ENCODE peak calls at places on chromosome 22, in five cellular contexts. H is astrocyte of the cerebellum, L is endothelial cell of umbilical vein, W is epithelial cell of esophagus, A is HFF-Myc. E is an unnamed sample.

GRCh38 chr22:27750866-27751265 is 50.7 kb downstream of the MN1 start:
- DNase-seq in W (no peak), A (no peak), L (no peak), H (no peak), E (no peak)

GRCh38 chr22:43356881-43357280 is 13.7 kb upstream of the SCUBE1 start:
- DNase-seq in L (no peak), A (no peak), H (no peak), W (no peak), E (no peak)

GRCh38 chr22:28297504-28297903 is 378.4 kb upstream of the PITPNB start:
- DNase-seq in L (no peak), A (no peak), W (no peak), H (no peak), E (no peak)

GRCh38 chr22:31956360-31956759 is 12.0 kb downstream of the YWHAH start:
- DNase-seq in L (no peak), W (no peak), H (no peak), A (no peak), E (no peak)

GRCh38 chr22:40476341-40476740 is 105.9 kb downstream of the SGSM3 start:
- DNase-seq in A (no peak), W (no peak), H (no peak), L (no peak), E (no peak)

GRCh38 chr22:30606455-30607299 is at the start of gene TCN2:
- DNase-seq in A (peak), L (peak), H (peak), W (peak), E (peak)

GRCh38 chr22:30649430-30650007 is 13.9 kb downstream of the SLC35E4 start:
- DNase-seq in W (peak), L (peak), A (peak), H (no peak), E (no peak)

GRCh38 chr22:47163876-47164513 is 401.5 kb downstream of the TBC1D22A start:
- DNase-seq in H (no peak), L (no peak), W (no peak), A (no peak), E (no peak)

GRCh38 chr22:32926600-32926999 is 125.1 kb downstream of the TIMP3 start:
- DNase-seq in L (no peak), H (no peak), A (peak), W (peak), E (no peak)

GRCh38 chr22:46652930-46653331 is 32.7 kb downstream of the GRAMD4 start:
- DNase-seq in H (no peak), L (no peak), A (no peak), W (no peak), E (no peak)

GRCh38 chr22:46058591-46059519 is 81.9 kb upstream of the WNT7B start:
- DNase-seq in H (no peak), A (no peak), L (no peak), W (no peak), E (no peak)

GRCh38 chr22:40482391-40482790 is 112.0 kb downstream of the SGSM3 start:
- DNase-seq in W (peak), A (no peak), H (no peak), L (no peak), E (no peak)

GRCh38 chr22:33919591-33920501 is at the start of gene LARGE1:
- DNase-seq in A (no peak), H (no peak), W (peak), L (no peak), E (no peak)

GRCh38 chr22:46585340-46586122 is 34.7 kb upstream of the GRAMD4 start:
- DNase-seq in W (no peak), A (no peak), H (no peak), L (no peak), E (no peak)

GRCh38 chr22:46613606-46613997 is 6.6 kb upstream of the GRAMD4 start:
- DNase-seq in A (no peak), H (no peak), W (no peak), L (peak), E (no peak)

DNA sequence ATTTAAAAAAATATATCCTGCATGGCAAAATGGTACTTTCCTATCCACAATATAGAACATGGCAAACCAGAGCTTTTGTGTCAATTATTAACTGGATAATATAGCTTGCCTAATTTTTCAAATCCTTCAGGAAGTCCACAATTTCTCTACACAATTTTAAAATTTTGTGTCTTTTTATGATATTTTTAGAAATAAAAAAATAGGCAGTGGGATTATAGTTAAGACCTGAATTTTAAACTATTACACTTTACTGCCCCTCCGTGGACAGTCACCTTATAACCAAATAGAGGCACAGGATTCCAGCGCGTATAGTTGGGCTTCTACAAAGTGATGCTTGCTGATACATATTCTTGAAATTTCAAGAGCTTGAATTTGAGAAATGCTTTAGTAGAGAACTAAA is 2.1 kb upstream of the DMC1 start:
- DNase-seq in L (peak), W (peak), H (peak), A (no peak), E (peak)
- TF ChIP-seq CTCF in L (peak), W (peak), H (peak), A (peak), E (peak)

DNA sequence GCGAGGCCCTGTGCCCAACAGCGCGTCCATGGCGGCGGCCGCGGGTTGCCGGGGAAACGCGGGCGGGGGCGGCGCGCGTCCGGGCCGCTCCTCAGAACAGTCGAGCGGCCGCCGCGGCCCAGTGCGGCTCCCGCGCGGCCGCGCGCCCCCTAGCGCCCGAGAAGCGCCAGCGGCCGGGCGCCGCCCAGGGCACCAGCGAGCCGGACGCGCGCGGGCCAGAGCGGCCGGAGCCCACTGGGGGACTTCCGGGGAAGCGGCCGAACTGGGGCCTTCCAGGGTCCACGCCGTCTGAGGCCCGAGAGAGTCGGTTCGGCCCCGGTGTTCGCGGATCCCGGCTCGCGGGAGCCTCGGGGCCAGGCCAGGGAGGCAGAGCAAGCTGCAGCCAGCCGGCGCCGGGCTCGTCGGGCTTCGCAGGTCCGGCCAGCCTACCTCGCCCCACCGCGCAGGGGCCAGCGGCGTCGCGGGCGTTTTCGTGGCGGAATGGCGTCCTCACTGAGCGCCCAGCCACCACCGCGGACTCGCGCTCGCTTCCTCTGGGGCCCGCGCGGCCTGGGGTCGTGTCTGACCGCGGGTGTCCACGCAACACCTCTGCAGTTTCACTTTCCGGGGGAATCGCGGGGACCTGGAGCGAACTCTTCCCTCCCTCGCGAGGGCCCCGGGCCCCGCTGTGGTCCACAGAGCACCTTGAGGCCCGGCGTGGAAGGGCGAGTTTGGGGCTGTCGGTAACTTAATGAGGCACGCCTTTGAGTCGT is at the start of gene DENND6B:
- DNase-seq in H (peak), A (no peak), W (peak), L (peak), E (peak)
- TF ChIP-seq CTCF in H (peak), A (peak), W (peak), L (peak), E (no peak)

DNA sequence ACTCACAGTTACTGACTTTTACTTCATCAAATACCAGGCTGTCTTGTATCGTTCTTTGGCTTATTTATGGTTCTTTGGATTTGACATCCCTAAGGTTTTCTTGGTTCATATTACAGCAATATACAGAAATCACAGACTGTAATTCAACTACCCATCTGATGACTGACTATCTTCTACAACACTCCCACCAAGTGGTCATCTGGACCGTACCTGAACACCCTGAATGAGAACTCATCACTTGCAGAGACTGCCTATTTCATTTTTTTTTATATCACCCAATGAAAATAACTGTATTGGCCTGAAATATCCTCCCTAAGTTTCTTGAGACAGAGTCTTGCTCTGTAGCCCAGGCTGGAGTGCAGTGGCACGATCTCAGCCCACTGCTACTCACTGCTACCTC is 9.5 kb upstream of the UPB1 start:
- DNase-seq in H (no peak), A (no peak), L (no peak), W (no peak), E (no peak)
- TF ChIP-seq CTCF in H (peak), A (no peak), L (no peak), W (no peak), E (no peak)

GRCh38 chr22:17135153-17135760 is 14.1 kb upstream of the TMEM121B start:
- DNase-seq in H (no peak), L (no peak), A (no peak), W (no peak), E (no peak)
- TF ChIP-seq CTCF in H (no peak), L (no peak), A (no peak), W (no peak), E (no peak)

GRCh38 chr22:38075105-38075825 is 8.7 kb downstream of the SLC16A8 start:
- DNase-seq in L (no peak), H (no peak), A (no peak), W (no peak), E (no peak)

GRCh38 chr22:38072322-38073149 is 11.4 kb downstream of the SLC16A8 start:
- DNase-seq in H (no peak), W (no peak), L (no peak), A (no peak), E (no peak)

GRCh38 chr22:38073150-38074130 is 10.5 kb downstream of the SLC16A8 start:
- DNase-seq in H (no peak), L (no peak), W (no peak), A (no peak), E (no peak)

GRCh38 chr22:38075961-38076360 is 8.0 kb downstream of the SLC16A8 start:
- DNase-seq in A (no peak), L (no peak), H (no peak), W (no peak), E (no peak)

DNA sequence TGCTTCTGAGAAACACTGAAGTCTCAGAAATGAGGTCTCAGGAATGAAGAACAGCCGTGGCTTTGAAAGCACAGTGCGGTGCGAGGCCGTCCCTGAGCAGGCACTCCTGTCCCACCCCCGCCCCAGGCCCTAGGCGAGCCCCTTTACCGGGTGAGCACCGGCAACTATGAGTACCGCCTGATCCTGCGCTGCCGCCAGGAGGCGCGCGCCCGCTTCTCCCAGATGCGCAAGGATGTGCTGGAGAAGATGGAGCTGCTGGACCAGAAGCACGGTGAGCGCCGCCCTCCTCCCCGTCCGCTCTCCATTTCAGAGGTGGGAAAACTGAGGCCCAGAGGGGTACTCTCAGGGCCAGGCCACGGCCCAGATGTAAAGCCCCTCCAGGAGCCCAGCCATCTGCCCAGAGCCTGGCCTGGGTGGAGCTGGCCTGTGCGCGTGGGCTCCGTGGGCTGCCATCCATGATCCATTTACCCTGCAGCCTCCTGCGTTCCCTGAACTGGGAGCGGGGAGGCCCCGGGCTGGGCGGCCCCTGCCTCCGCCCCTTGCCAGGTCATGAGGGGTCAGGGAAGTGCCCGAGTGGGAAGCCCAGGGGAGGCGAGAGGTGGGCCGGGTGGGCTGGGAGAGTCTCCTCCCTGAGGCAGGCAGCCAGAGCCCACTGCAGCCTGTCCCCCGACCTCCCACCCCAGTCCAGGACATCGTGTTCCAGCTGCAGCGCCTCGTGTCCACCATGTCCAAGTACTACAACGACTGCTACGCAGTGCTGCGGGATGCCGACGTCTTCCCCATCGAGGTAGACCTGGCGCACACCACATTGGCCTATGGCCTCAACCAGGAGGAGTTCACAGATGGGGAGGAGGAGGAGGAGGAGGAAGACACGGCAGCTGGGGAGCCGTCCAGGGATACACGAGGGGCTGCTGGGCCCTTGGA is 9.5 kb downstream of the SLC16A8 start:
- DNase-seq in L (no peak), H (no peak), W (peak), A (no peak), E (no peak)
- TF ChIP-seq CTCF in L (peak), H (peak), W (peak), A (peak), E (peak)

DNA sequence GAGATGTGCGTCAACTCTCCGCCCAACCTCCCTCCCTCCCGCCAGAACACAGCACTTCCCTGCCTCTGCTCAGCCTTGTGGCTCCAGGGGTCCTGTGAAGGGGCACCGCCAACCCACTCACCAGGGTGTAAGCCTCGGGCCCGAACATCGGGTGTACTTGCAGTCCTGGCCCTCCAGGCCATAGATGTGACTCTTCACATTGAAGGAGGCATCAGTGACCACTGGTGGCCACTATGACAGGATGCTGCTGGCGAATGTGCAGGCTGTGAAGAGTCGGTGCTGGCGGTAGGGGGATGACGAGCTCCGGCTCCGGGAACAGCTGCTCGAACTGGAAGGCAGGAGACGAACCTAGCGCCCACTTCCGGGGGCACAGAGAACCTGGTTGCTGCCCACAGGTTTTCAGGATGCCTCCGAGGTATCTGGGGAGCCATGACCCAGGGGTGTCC is 97.4 kb downstream of the MED15 start:
- DNase-seq in L (no peak), H (no peak), W (no peak), A (no peak), E (no peak)
- TF ChIP-seq CTCF in L (no peak), H (no peak), W (no peak), A (no peak), E (no peak)

GRCh38 chr22:25403752-25404471 is 160.6 kb upstream of the GRK3 start:
- DNase-seq in L (no peak), A (no peak), W (peak), H (no peak), E (peak)

GRCh38 chr22:25404556-25404922 is 159.9 kb upstream of the GRK3 start:
- DNase-seq in L (no peak), W (no peak), A (no peak), H (no peak), E (no peak)

GRCh38 chr22:25403284-25403606 is 161.2 kb upstream of the GRK3 start:
- DNase-seq in L (no peak), W (no peak), H (no peak), A (no peak), E (no peak)

GRCh38 chr22:25402501-25403283 is 161.8 kb upstream of the GRK3 start:
- DNase-seq in L (no peak), W (peak), A (no peak), H (peak), E (no peak)

GRCh38 chr22:25402160-25402500 is 162.3 kb upstream of the GRK3 start:
- DNase-seq in A (no peak), H (no peak), L (no peak), W (no peak), E (no peak)
- TF ChIP-seq CTCF in A (no peak), H (no peak), L (no peak), W (no peak), E (no peak)

GRCh38 chr22:48592066-48592345 is 1235.7 kb downstream of the BRD1 start:
- DNase-seq in H (no peak), A (no peak), L (no peak), W (no peak), E (no peak)
- TF ChIP-seq CTCF in H (no peak), A (no peak), L (no peak), W (no peak), E (no peak)

GRCh38 chr22:37728620-37729019 is 31.8 kb downstream of the TRIOBP start:
- DNase-seq in A (no peak), L (no peak), W (no peak), H (no peak), E (no peak)

GRCh38 chr22:37731804-37732471 is 35.1 kb downstream of the TRIOBP start:
- DNase-seq in W (no peak), L (no peak), H (no peak), A (no peak), E (no peak)

GRCh38 chr22:37725551-37726239 is 28.8 kb downstream of the TRIOBP start:
- DNase-seq in A (no peak), L (no peak), H (no peak), W (no peak), E (no peak)

DNA sequence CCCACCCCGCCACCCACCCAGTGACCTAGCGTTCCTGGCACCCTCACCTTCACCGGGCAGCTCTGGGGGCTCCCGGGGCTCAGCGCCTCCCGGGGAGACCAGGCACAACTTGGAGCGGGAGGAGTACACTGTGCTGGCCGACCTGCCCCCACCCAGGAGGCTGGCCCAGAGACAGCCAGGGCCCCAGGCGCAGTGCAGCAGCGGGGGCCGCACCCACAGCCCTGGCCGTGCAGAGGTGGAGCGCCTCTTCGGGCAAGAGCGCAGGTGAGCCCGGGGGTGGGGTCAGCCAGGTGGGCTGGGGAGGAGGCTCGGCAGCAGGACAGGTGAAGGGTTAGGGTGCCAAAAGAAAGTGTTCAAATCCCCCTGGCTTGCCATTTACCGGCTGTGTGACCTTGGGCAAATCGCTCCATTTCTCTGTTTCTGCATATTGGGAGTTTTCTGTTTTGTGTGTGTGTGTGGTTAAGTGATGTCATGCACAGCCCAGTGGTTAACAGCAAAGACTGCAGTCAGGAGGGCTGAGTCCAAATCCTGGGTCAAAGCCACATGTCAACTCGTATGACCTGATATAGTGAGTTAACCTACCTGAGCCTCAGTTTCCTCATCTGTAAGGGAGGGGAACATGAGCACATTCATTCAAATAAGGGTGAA is 29.5 kb downstream of the TRIOBP start:
- DNase-seq in A (no peak), H (no peak), L (no peak), W (peak), E (no peak)
- TF ChIP-seq CTCF in A (peak), H (peak), L (peak), W (no peak), E (peak)